ENCODE peak calls at places on chromosomes 11 and 22, in four cellular contexts. H is AG10803, G is AG20443, Y is fibroblast of gingiva. L is an unnamed sample.

GRCh38 chr11:102911758-102912481 is 37.1 kb upstream of the MMP12 start:
- DNase-seq in H (no peak), G (no peak), Y (no peak), L (no peak)

GRCh38 chr11:68051191-68052136 is 12.6 kb downstream of the TCIRG1 start:
- DNase-seq in H (no peak), G (peak), Y (no peak), L (no peak)

GRCh38 chr11:29578806-29579205 is 438.0 kb downstream of the KCNA4 start:
- DNase-seq in H (no peak), G (no peak), Y (no peak), L (no peak)

GRCh38 chr22:22479999-22480532 is 28.5 kb downstream of the ZNF280B start:
- DNase-seq in H (peak), G (no peak), Y (no peak), L (no peak)

GRCh38 chr22:17191163-17191562 is 28.1 kb downstream of the ADA2 start:
- DNase-seq in H (peak), G (peak), Y (peak), L (peak)

GRCh38 chr11:126169291-126169690 is 42.2 kb downstream of the RPUSD4 start:
- DNase-seq in H (no peak), G (no peak), Y (no peak), L (no peak)

GRCh38 chr11:134346101-134346975 is 14.6 kb downstream of the GLB1L2 start:
- DNase-seq in H (no peak), G (no peak), Y (no peak), L (no peak)

GRCh38 chr11:10809373-10810199 is 860 bp upstream of the EIF4G2 start:
- DNase-seq in H (peak), G (peak), Y (peak), L (peak)

GRCh38 chr11:129643031-129643721 is 172.5 kb upstream of the TMEM45B start:
- DNase-seq in H (peak), G (peak), Y (peak), L (no peak)

GRCh38 chr11:126137146-126137545 is 74.3 kb downstream of the RPUSD4 start:
- DNase-seq in H (peak), G (peak), Y (peak), L (peak)

GRCh38 chr11:91041626-91042025 is 818.8 kb upstream of the CHORDC1 start:
- DNase-seq in H (no peak), G (no peak), Y (no peak), L (peak)

GRCh38 chr11:47932544-47932943 is 47.8 kb upstream of the PTPRJ start:
- DNase-seq in H (no peak), G (no peak), Y (no peak), L (no peak)

GRCh38 chr11:36056160-36056751 is 112.4 kb downstream of the LDLRAD3 start:
- DNase-seq in H (peak), G (peak), Y (peak), L (peak)

GRCh38 chr11:47257518-47258316 is at the start of gene NR1H3:
- DNase-seq in H (peak), G (peak), Y (peak), L (peak)

GRCh38 chr11:9802291-9802861 is 138.5 kb downstream of the SWAP70 start:
- DNase-seq in H (peak), G (peak), Y (peak), L (peak)

GRCh38 chr11:88886796-88887195 is 179.0 kb downstream of the GRM5 start:
- DNase-seq in H (peak), G (peak), Y (peak), L (peak)

GRCh38 chr11:117492578-117493251 is 165.1 kb downstream of the CEP164 start:
- DNase-seq in H (no peak), G (no peak), Y (no peak), L (no peak)

GRCh38 chr11:68659158-68659921 is 25.0 kb upstream of the GAL start:
- DNase-seq in H (peak), G (peak), Y (peak), L (peak)

GRCh38 chr11:69384548-69385465 is 90.9 kb downstream of the MYEOV start:
- DNase-seq in H (no peak), G (no peak), Y (no peak), L (no peak)

GRCh38 chr11:71580057-71581003 is 2.3 kb downstream of the KRTAP5-11 start:
- DNase-seq in H (peak), G (peak), Y (peak), L (peak)

GRCh38 chr11:6666302-6667183 is 10.9 kb upstream of the DCHS1 start:
- DNase-seq in H (no peak), G (no peak), Y (no peak), L (no peak)

GRCh38 chr11:82775736-82776346 is 42.2 kb upstream of the FAM181B start:
- DNase-seq in H (peak), G (peak), Y (peak), L (peak)

GRCh38 chr11:1122356-1123002 is 35.3 kb upstream of the MUC5AC start:
- DNase-seq in H (no peak), G (no peak), Y (no peak), L (no peak)